ENCODE peak calls at places on chromosomes 12 and 14, in nine cellular contexts. B, T, S, E, I, K, D, W and O are unnamed samples.

GRCh38 chr14:64196668-64197411 is 97.3 kb downstream of the ESR2 start:
- DNase-seq in B (no peak), T (peak), S (no peak), E (no peak), I (peak), K (peak), D (no peak), W (peak), O (peak)

GRCh38 chr12:117165342-117165741 is 24.9 kb downstream of the FBXO21 start:
- DNase-seq in B (no peak), T (no peak), S (no peak), E (no peak), I (no peak), K (no peak), D (no peak), W (no peak), O (no peak)

GRCh38 chr12:90816353-90817089 is 138.5 kb downstream of the CCER1 start:
- DNase-seq in B (no peak), T (no peak), S (peak), E (peak), I (no peak), K (no peak), D (no peak), W (no peak), O (no peak)

GRCh38 chr14:86372402-86372801 is 842.5 kb downstream of the FLRT2 start:
- DNase-seq in B (no peak), T (no peak), S (no peak), E (no peak), I (no peak), K (no peak), D (no peak), W (no peak), O (no peak)

GRCh38 chr12:56206373-56207166 is 15.2 kb downstream of the RNF41 start:
- DNase-seq in B (no peak), T (peak), S (peak), E (peak), I (peak), K (no peak), D (no peak), W (peak), O (no peak)

GRCh38 chr14:71242237-71242748 is 335.0 kb downstream of the PCNX1 start:
- DNase-seq in B (no peak), T (peak), S (no peak), E (no peak), I (no peak), K (no peak), D (no peak), W (peak), O (no peak)

GRCh38 chr12:71683633-71684032 is 2.2 kb upstream of the TMEM19 start:
- DNase-seq in B (no peak), T (no peak), S (no peak), E (no peak), I (no peak), K (no peak), D (no peak), W (no peak), O (no peak)

GRCh38 chr14:31263485-31264133 is 56.0 kb upstream of the HECTD1 start:
- DNase-seq in B (no peak), T (no peak), S (peak), E (peak), I (no peak), K (no peak), D (no peak), W (peak), O (no peak)

GRCh38 chr12:7916936-7917335 is 19.1 kb downstream of the SLC2A3 start:
- DNase-seq in B (no peak), T (no peak), S (no peak), E (no peak), I (no peak), K (no peak), D (no peak), W (peak), O (no peak)

GRCh38 chr12:13209279-13210021 is 12.9 kb downstream of the EMP1 start:
- DNase-seq in B (no peak), T (no peak), S (no peak), E (no peak), I (no peak), K (no peak), D (no peak), W (peak), O (no peak)

GRCh38 chr12:13210022-13210539 is 13.6 kb downstream of the EMP1 start:
- DNase-seq in B (no peak), T (peak), S (no peak), E (no peak), I (no peak), K (no peak), D (no peak), W (peak), O (no peak)

GRCh38 chr12:13210543-13211190 is 14.1 kb downstream of the EMP1 start:
- DNase-seq in B (no peak), T (no peak), S (no peak), E (no peak), I (no peak), K (no peak), D (no peak), W (peak), O (no peak)

GRCh38 chr12:13211191-13211858 is 14.8 kb downstream of the EMP1 start:
- DNase-seq in B (no peak), T (no peak), S (no peak), E (peak), I (no peak), K (no peak), D (no peak), W (peak), O (no peak)

GRCh38 chr12:13211859-13212664 is 15.5 kb downstream of the EMP1 start:
- DNase-seq in B (peak), T (peak), S (no peak), E (peak), I (no peak), K (no peak), D (no peak), W (peak), O (no peak)
- H3K27ac ChIP-seq in B (no peak), T (no peak), S (peak), E (peak), I (no peak), K (no peak), D (peak), W (no peak), O (no peak)

GRCh38 chr12:109948382-109948781 is 47.8 kb downstream of the GIT2 start:
- DNase-seq in B (no peak), T (no peak), S (no peak), E (no peak), I (no peak), K (no peak), D (no peak), W (no peak), O (no peak)

GRCh38 chr12:109951136-109951535 is 45.0 kb downstream of the GIT2 start:
- DNase-seq in B (no peak), T (no peak), S (peak), E (peak), I (no peak), K (no peak), D (no peak), W (peak), O (no peak)

GRCh38 chr12:109950625-109951024 is 45.5 kb downstream of the GIT2 start:
- DNase-seq in B (no peak), T (no peak), S (no peak), E (no peak), I (no peak), K (no peak), D (no peak), W (no peak), O (no peak)

GRCh38 chr12:109947511-109947910 is 47.4 kb downstream of the TCHP start:
- DNase-seq in B (no peak), T (no peak), S (peak), E (no peak), I (no peak), K (no peak), D (no peak), W (peak), O (no peak)

DNA sequence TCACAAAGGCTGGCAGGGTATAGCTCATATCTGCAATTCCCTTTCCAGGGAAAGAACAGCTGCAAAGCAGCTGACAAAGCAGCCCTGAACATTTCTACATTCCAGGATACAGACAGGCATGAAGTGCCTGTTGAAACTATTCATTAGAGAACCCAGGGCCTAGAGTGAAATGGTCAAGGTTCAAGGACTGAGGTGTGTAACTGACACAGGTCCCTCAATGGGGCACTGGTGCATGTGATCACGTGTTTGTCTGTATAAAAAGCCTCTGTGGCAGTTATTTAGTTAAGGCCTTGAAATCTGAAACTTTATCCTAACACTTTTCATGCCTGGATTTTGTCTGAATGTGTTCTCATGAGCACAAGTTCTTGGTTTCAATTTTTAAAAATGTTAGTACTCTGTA is 47.1 kb downstream of the GIT2 start:
- DNase-seq in B (no peak), T (no peak), S (no peak), E (no peak), I (no peak), K (no peak), D (no peak), W (peak), O (no peak)
- H3K27ac ChIP-seq in B (no peak), T (peak), S (no peak), E (no peak), I (peak), K (no peak), D (no peak), W (peak), O (no peak)

GRCh38 chr12:49274396-49275069 is 9.7 kb downstream of the TUBA1C start:
- DNase-seq in B (no peak), T (no peak), S (no peak), E (peak), I (no peak), K (no peak), D (no peak), W (no peak), O (no peak)

GRCh38 chr12:49276304-49277290 is 11.7 kb downstream of the TUBA1C start:
- DNase-seq in B (no peak), T (peak), S (no peak), E (no peak), I (no peak), K (peak), D (no peak), W (no peak), O (no peak)

GRCh38 chr12:49273726-49274395 is 9.0 kb downstream of the TUBA1C start:
- DNase-seq in B (no peak), T (no peak), S (no peak), E (no peak), I (no peak), K (no peak), D (no peak), W (no peak), O (no peak)

GRCh38 chr12:49277466-49277865 is 12.6 kb downstream of the TUBA1C start:
- DNase-seq in B (no peak), T (no peak), S (no peak), E (no peak), I (no peak), K (peak), D (no peak), W (no peak), O (no peak)

GRCh38 chr12:49272790-49273725 is 8.2 kb downstream of the TUBA1C start:
- DNase-seq in B (no peak), T (no peak), S (no peak), E (no peak), I (no peak), K (no peak), D (no peak), W (no peak), O (no peak)
- H3K27ac ChIP-seq in B (no peak), T (no peak), S (no peak), E (no peak), I (no peak), K (no peak), D (no peak), W (no peak), O (no peak)

DNA sequence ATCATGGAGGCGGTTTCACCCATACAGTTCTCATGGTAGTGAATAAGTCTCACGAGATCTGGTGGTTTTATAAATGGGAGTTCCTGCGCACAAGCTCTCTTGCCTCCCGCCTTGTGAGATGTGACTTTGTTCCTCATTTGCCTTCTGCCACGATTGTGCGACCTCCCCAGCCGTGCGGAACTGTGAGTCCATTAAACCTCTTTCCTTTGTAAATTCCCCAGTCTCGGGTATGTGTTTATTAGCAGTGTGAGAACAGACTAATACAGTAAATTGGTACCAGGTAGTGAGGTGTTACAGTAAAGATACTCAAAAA is 8.1 kb upstream of the CCDC88C start:
- DNase-seq in B (no peak), T (no peak), S (no peak), E (no peak), I (no peak), K (no peak), D (no peak), W (no peak), O (no peak)
- H3K27ac ChIP-seq in B (no peak), T (no peak), S (no peak), E (no peak), I (no peak), K (no peak), D (no peak), W (no peak), O (no peak)

DNA sequence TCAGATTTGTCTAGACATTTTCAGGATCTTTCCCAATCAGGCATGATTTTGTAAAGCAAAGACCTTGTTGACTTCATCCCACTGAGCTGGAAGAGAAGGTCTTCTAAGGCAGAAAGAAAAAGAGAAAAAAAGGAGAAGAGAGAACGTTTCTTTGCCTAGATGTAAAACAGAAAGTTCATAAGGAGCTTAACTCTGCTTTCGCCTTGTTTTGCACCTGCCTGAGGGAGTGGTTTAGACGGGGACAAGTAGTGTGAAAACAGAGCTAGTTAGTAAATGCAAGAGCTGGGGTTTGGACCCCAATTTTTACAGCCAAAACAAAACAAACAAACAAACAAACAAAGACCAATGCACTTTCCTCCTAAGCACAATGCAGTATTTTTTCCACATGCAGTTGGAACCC is 273.1 kb downstream of the ZFP36L1 start:
- DNase-seq in B (no peak), T (no peak), S (no peak), E (no peak), I (no peak), K (no peak), D (no peak), W (no peak), O (no peak)
- H3K27ac ChIP-seq in B (no peak), T (peak), S (peak), E (no peak), I (peak), K (peak), D (peak), W (no peak), O (no peak)

DNA sequence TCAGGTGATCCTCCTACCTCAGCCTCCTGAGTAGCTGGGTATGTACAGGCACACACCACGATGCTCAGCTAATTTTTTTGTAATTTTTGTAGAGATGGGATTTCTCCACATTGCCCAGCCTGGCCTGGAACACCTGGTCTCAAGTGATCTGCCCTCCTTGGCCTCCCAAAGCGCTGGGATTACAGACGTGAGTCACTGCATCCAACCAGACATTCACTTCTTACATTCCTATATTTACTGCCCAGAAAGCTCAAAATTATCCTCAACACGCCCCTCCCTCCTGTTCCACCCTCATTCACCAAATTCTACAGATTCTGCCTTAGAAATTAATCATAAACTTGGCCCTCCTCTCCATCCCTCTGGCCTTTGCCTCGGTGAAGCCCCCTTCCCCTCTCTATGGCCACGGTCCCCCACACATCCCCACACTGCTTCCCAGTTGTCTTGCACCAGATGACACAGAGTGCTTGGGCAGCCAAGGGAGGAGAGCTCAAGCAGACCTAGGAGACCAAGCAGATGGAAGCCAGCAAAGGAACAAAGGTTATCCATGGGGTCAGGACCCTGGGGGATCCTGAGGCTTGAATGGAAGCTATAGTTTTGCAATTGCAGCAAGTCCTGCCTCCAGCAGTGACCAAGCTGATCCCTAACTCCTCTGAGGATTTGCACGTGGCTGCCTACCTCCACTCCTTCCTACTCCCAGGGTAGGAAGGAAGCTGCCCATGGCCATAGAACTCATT is 213.2 kb upstream of the FOXN3 start:
- DNase-seq in B (no peak), T (no peak), S (no peak), E (no peak), I (no peak), K (no peak), D (no peak), W (no peak), O (no peak)
- H3K27ac ChIP-seq in B (no peak), T (no peak), S (no peak), E (no peak), I (no peak), K (no peak), D (no peak), W (peak), O (no peak)

DNA sequence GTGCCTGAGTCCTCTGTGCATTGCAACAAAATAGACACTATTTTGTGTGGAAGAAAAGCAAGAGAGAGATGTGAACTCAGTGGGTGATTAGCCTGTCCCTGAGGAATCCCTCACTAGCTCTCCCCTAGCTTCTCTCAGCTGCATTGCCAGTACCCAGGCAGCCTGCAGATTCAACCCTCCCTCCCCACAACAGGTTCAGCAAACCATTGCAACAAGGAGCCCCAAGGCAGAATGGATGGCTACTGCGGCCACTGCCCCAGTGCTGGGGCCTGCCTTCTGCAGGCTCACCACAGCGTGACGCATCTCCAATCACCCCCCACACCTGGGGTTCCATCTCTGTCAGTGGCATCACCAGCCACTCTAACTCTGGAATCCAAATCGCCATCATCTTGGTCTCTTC is 2.3 kb downstream of the CRACR2A start:
- DNase-seq in B (no peak), T (no peak), S (no peak), E (no peak), I (no peak), K (no peak), D (no peak), W (no peak), O (no peak)
- H3K27ac ChIP-seq in B (no peak), T (no peak), S (no peak), E (no peak), I (no peak), K (no peak), D (no peak), W (no peak), O (no peak)